ENCODE peak calls at places on chromosomes 3 and 15, in six cellular contexts. D is GM12878, L is HepG2, X is SK-N-SH, S is H1, M is K562. O is an unnamed sample.

GRCh38 chr3:132556467-132557159 is 40.5 kb upstream of the ACKR4 start:
- DNase-seq in X (no peak), S (no peak), D (no peak), M (no peak), L (no peak), O (no peak)

GRCh38 chr15:87228460-87228859 is 1028.1 kb downstream of the NTRK3 start:
- DNase-seq in D (no peak), M (no peak), L (no peak), S (no peak), X (peak; percentile 6), O (no peak)

GRCh38 chr15:44087578-44088190 is 107.4 kb downstream of the FRMD5 start:
- DNase-seq in D (no peak), X (no peak), M (no peak), S (no peak), L (no peak), O (no peak)

GRCh38 chr3:127970966-127971592 is 56.0 kb downstream of the KBTBD12 start:
- DNase-seq in M (no peak), S (no peak), X (peak; percentile 51), L (peak; percentile 34), D (peak; percentile 26), O (peak; percentile 47)

GRCh38 chr3:100399341-100400071 is 1.4 kb downstream of the TOMM70 start:
- DNase-seq in M (no peak), L (peak; percentile 6), D (no peak), X (peak; percentile 5), S (no peak), O (no peak)

GRCh38 chr15:56788359-56788758 is 55.0 kb upstream of the ZNF280D start:
- DNase-seq in S (no peak), L (no peak), X (no peak), D (no peak), M (no peak), O (no peak)

GRCh38 chr3:173921741-173922140 is 524.2 kb downstream of the NLGN1 start:
- DNase-seq in X (no peak), L (no peak), D (no peak), M (no peak), S (no peak), O (no peak)

GRCh38 chr3:130843441-130843840 is 50.4 kb upstream of the ATP2C1 start:
- DNase-seq in L (no peak), M (no peak), X (no peak), D (no peak), S (no peak), O (no peak)

GRCh38 chr3:150371741-150372254 is 36.3 kb upstream of the TSC22D2 start:
- DNase-seq in D (no peak), X (no peak), S (no peak), M (peak; percentile 25), L (peak; percentile 85), O (no peak)

GRCh38 chr3:57689367-57690053 is 3.4 kb downstream of the DENND6A start:
- DNase-seq in S (no peak), D (no peak), M (no peak), X (no peak), L (no peak), O (no peak)

GRCh38 chr15:51134416-51135199 is 39.9 kb upstream of the TNFAIP8L3 start:
- DNase-seq in L (no peak), S (no peak), D (no peak), M (no peak), X (no peak), O (no peak)

GRCh38 chr3:13705702-13706280 is 156.9 kb downstream of the FBLN2 start:
- DNase-seq in M (no peak), D (no peak), X (no peak), L (no peak), S (peak; percentile 22), O (no peak)

GRCh38 chr3:176120507-176120906 is 1076.8 kb downstream of the TBL1XR1 start:
- DNase-seq in S (no peak), M (no peak), L (no peak), X (no peak), D (no peak), O (no peak)

GRCh38 chr3:120021523-120021922 is 72.7 kb downstream of the GSK3B start:
- DNase-seq in L (no peak), M (no peak), S (no peak), D (no peak), X (no peak), O (no peak)

GRCh38 chr3:158679547-158680000 is 7.1 kb upstream of the LXN start:
- DNase-seq in D (no peak), L (no peak), X (no peak), S (no peak), M (peak; percentile 41), O (no peak)

GRCh38 chr3:147572970-147573340 is 163.8 kb downstream of the ZIC1 start:
- DNase-seq in S (no peak), L (no peak), D (no peak), X (no peak), M (no peak), O (no peak)

GRCh38 chr3:177427540-177427939 is 230.3 kb upstream of the TBL1XR1 start:
- DNase-seq in M (no peak), S (no peak), D (no peak), X (no peak), L (no peak), O (no peak)

GRCh38 chr3:178684881-178685590 is 148.8 kb downstream of the KCNMB2 start:
- DNase-seq in X (no peak), S (peak; percentile 56), L (no peak), M (no peak), D (no peak), O (no peak)

GRCh38 chr3:116445291-116445841 is at the start of gene LSAMP:
- DNase-seq in M (no peak), X (peak; percentile 76), S (peak; percentile 63), L (no peak), D (no peak), O (no peak)

GRCh38 chr3:165233521-165234195 is 37.5 kb upstream of the SLITRK3 start:
- DNase-seq in S (no peak), M (no peak), X (no peak), L (no peak), D (no peak), O (no peak)

GRCh38 chr15:40891810-40892448 is 2.3 kb upstream of the VPS18 start:
- DNase-seq in D (no peak), S (no peak), L (peak; percentile 40), M (peak; percentile 39), X (peak; percentile 64), O (no peak)

GRCh38 chr15:68578960-68579935 is at the start of gene CORO2B:
- DNase-seq in D (no peak), S (peak; percentile 83), X (peak; percentile 87), M (peak; percentile 21), L (no peak), O (no peak)

GRCh38 chr3:17799312-17799711 is 56.9 kb upstream of the TBC1D5 start:
- DNase-seq in M (no peak), D (no peak), S (no peak), X (no peak), L (no peak), O (no peak)

DNA sequence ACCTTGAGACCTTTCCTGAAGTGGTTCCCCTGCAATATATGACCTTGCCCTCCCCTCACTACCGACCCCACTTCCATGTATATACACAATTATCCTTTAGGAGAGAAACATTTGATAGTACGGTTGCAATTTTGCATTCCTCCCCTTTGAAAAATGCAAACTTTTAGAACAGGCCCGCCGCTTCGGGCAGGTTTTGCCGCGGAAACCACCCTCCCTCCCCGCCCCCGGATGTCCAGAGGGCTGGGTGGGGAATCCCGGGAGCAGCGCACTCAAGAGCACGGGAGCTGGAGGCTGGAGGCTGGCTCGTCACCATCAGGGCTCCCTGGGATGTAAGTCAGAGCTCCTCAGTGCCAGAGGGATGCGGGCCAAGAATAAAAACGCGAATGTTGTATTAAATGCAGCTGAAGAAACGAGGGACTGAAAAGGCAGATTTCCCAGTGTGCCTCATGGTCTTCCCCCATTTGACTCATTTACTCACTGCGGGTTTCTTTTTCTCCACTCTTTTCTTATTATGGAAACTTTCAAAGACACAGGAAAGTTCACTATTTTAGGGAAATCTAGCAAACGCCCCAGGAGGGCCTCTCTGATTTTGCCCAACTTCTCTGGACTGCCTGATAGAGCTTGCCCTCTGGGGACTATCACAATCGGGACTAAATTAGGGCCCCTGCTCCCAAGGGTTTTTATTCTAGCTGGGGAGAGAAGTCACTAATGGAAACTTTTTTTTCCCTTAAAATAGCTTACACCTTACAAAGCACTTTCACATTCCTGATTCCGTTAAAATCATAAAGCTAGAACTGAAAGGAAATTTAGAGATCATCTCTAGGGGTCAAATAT is 2.9 kb upstream of the USP3 start:
- DNase-seq in M (no peak), D (no peak), L (peak; percentile 38), S (no peak), X (no peak), O (no peak)
- TF ChIP-seq POLR2AphosphoS5 in M (no peak), D (peak; percentile 67), L (peak; percentile 59), S (no peak), X (no peak), O (no peak)

DNA sequence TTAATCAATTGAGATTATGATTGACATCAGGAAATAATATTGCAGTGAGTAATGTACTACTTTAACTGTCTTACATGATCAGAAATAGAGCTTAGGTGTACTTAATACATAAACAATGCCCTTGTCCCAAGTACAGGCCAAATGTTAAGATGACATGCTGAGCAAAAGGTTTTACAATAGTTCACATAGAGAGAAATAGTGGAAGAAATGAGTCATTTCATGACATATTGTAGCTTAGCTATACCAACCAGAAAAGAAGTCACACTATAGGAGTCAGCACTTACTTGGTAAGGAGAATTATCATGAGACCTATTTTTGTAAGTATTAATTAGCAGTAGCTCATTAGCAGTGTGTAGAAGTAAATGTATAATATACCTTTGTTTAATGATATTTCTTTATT is 96.4 kb upstream of the NANOGP8 start:
- DNase-seq in D (peak; percentile 21), S (no peak), L (no peak), X (no peak), M (no peak), O (no peak)
- TF ChIP-seq GABPA in D (no peak), S (no peak), L (no peak), X (no peak), M (no peak), O (no peak)

GRCh38 chr3:20668411-20668810 is 482.4 kb upstream of the SGO1 start:
- DNase-seq in M (no peak), S (peak; percentile 46), L (peak; percentile 2), D (no peak), X (peak; percentile 38), O (no peak)
- TF ChIP-seq CTCF in M (no peak), S (peak; percentile 56), L (no peak), D (no peak), X (peak; percentile 23), O (no peak)

GRCh38 chr15:63879211-63879610 is 45.5 kb upstream of the HERC1 start:
- DNase-seq in D (no peak), M (no peak), S (no peak), X (no peak), L (no peak), O (no peak)
- TF ChIP-seq POLR2AphosphoS5 in D (no peak), M (no peak), S (no peak), X (no peak), L (no peak), O (no peak)